ENCODE peak calls at places on chromosomes 6 and 20, in nine cellular contexts. S is spleen; A is hepatocyte; L is naive thymus-derived CD4-positive, alpha-beta T cell; Y is tibial nerve; H is PC-3; C is gastrocnemius medialis; M is fibroblast of lung; G is cardiac muscle cell. K is an unnamed sample. For H3K36me3, the result is how much of the 10 kb centered on the place peaks cover.

GRCh38 chr6:90226257-90226656 is 70.4 kb downstream of the BACH2 start:
- DNase-seq in S (no peak), A (no peak), L (no peak), Y (no peak), H (no peak), C (no peak), M (peak), G (no peak), K (no peak)

GRCh38 chr20:6956574-6956973 is 189.1 kb downstream of the BMP2 start:
- DNase-seq in S (no peak), A (no peak), L (no peak), Y (no peak), H (peak), C (no peak), M (no peak), G (no peak), K (no peak)

GRCh38 chr6:42692151-42692911 is 30.1 kb downstream of the PRPH2 start:
- DNase-seq in S (no peak), A (no peak), L (no peak), Y (no peak), H (peak), C (no peak), M (peak), G (no peak), K (no peak)

GRCh38 chr20:1033751-1034419 is 31.8 kb upstream of the RSPO4 start:
- DNase-seq in S (no peak), A (no peak), L (no peak), Y (no peak), H (no peak), C (no peak), M (no peak), G (no peak), K (no peak)

GRCh38 chr20:5031206-5031557 is 29.9 kb upstream of the SLC23A2 start:
- DNase-seq in S (no peak), A (peak), L (no peak), Y (no peak), H (no peak), C (no peak), M (no peak), G (no peak), K (no peak)

GRCh38 chr6:39440039-39440426 is 117.5 kb upstream of the KCNK16 start:
- DNase-seq in S (no peak), A (no peak), L (no peak), Y (no peak), H (no peak), C (no peak), M (no peak), G (no peak), K (no peak)

GRCh38 chr6:119303164-119303887 is 46.2 kb downstream of the MAN1A1 start:
- DNase-seq in S (no peak), A (no peak), L (no peak), Y (no peak), H (no peak), C (no peak), M (peak), G (no peak), K (no peak)

GRCh38 chr6:140537834-140538680 is 1163.6 kb upstream of the CITED2 start:
- DNase-seq in S (no peak), A (peak), L (no peak), Y (no peak), H (peak), C (no peak), M (peak), G (peak), K (no peak)

GRCh38 chr6:121868191-121868590 is 432.7 kb downstream of the GJA1 start:
- DNase-seq in S (no peak), A (no peak), L (no peak), Y (no peak), H (no peak), C (no peak), M (no peak), G (no peak), K (no peak)

GRCh38 chr6:485655-486054 is 94.1 kb downstream of the IRF4 start:
- DNase-seq in S (no peak), A (no peak), L (no peak), Y (no peak), H (no peak), C (no peak), M (no peak), G (no peak), K (no peak)

GRCh38 chr6:21985904-21986303 is 310.9 kb downstream of the PRL start:
- DNase-seq in S (no peak), A (no peak), L (no peak), Y (no peak), H (no peak), C (no peak), M (no peak), G (no peak), K (no peak)

GRCh38 chr6:112308476-112308875 is 38.7 kb upstream of the RFPL4B start:
- DNase-seq in S (no peak), A (no peak), L (no peak), Y (no peak), H (no peak), C (no peak), M (no peak), G (no peak), K (peak)

GRCh38 chr6:133568970-133569889 is 319.7 kb upstream of the TCF21 start:
- DNase-seq in S (no peak), A (peak), L (no peak), Y (no peak), H (peak), C (peak), M (peak), G (peak), K (no peak)

GRCh38 chr6:31493875-31494694 is 3.9 kb upstream of the MICB start:
- DNase-seq in S (peak), A (peak), L (peak), Y (peak), H (peak), C (peak), M (peak), G (peak), K (peak)

GRCh38 chr20:54476336-54476928 is 1.0 kb downstream of the DOK5 start:
- DNase-seq in S (no peak), A (no peak), L (no peak), Y (no peak), H (no peak), C (no peak), M (no peak), G (no peak), K (no peak)

GRCh38 chr6:87154641-87155271 is 609 bp upstream of the ZNF292 start:
- DNase-seq in S (no peak), A (peak), L (no peak), Y (no peak), H (peak), C (peak), M (peak), G (no peak), K (no peak)

GRCh38 chr6:1116149-1116548 is 195.7 kb upstream of the FOXQ1 start:
- DNase-seq in S (no peak), A (no peak), L (no peak), Y (no peak), H (no peak), C (no peak), M (no peak), G (no peak), K (no peak)

GRCh38 chr6:24704468-24704867 is 14.5 kb downstream of the C6orf62 start:
- DNase-seq in S (no peak), A (no peak), L (no peak), Y (no peak), H (no peak), C (no peak), M (no peak), G (no peak), K (no peak)

GRCh38 chr6:168676552-168677317 is 235.8 kb downstream of the SMOC2 start:
- DNase-seq in S (no peak), A (no peak), L (no peak), Y (no peak), H (no peak), C (no peak), M (no peak), G (no peak), K (no peak)

GRCh38 chr6:116316772-116317467 is 37.2 kb upstream of the TSPYL1 start:
- DNase-seq in S (no peak), A (no peak), L (no peak), Y (no peak), H (no peak), C (no peak), M (no peak), G (no peak), K (peak)

GRCh38 chr20:57009355-57009754 is 257.1 kb downstream of the BMP7 start:
- DNase-seq in S (no peak), A (no peak), L (no peak), Y (no peak), H (no peak), C (no peak), M (no peak), G (no peak), K (no peak)

GRCh38 chr6:54198134-54198533 is 86.9 kb downstream of the MLIP start:
- DNase-seq in S (no peak), A (peak), L (no peak), Y (no peak), H (no peak), C (no peak), M (no peak), G (no peak), K (no peak)

GRCh38 chr20:9059931-9060330 is 9.0 kb upstream of the PLCB4 start:
- DNase-seq in S (no peak), A (no peak), L (no peak), Y (no peak), H (peak), C (no peak), M (peak), G (no peak), K (no peak)

GRCh38 chr6:96760153-96760687 is 77.1 kb downstream of the GPR63 start:
- DNase-seq in S (no peak), A (no peak), L (no peak), Y (no peak), H (no peak), C (no peak), M (no peak), G (no peak), K (no peak)

GRCh38 chr6:170317718-170318117 is 11.2 kb downstream of the FAM120B start:
- DNase-seq in S (no peak), A (no peak), L (no peak), Y (no peak), H (no peak), C (no peak), M (no peak), G (no peak), K (no peak)

GRCh38 chr6:164252952-164253351 is 838.4 kb downstream of the QKI start:
- DNase-seq in S (no peak), A (peak), L (no peak), Y (no peak), H (no peak), C (no peak), M (no peak), G (peak), K (no peak)

GRCh38 chr20:61587036-61587435 is 335.0 kb downstream of the CDH4 start:
- DNase-seq in S (no peak), A (no peak), L (no peak), Y (no peak), H (no peak), C (no peak), M (no peak), G (no peak), K (no peak)

GRCh38 chr6:111175135-111175534 is 87.8 kb downstream of the SLC16A10 start:
- DNase-seq in S (no peak), A (no peak), L (no peak), Y (no peak), H (no peak), C (no peak), M (peak), G (no peak), K (no peak)

GRCh38 chr6:139520321-139520768 is 145.9 kb upstream of the CITED2 start:
- DNase-seq in S (no peak), A (no peak), L (no peak), Y (no peak), H (peak), C (no peak), M (no peak), G (no peak), K (no peak)

GRCh38 chr6:16473184-16473907 is 235.0 kb downstream of the GMPR start:
- DNase-seq in S (no peak), A (no peak), L (no peak), Y (no peak), H (no peak), C (no peak), M (no peak), G (no peak), K (no peak)

GRCh38 chr20:36658300-36658699 is 12.3 kb upstream of the SLA2 start:
- DNase-seq in S (no peak), A (no peak), L (peak), Y (no peak), H (no peak), C (no peak), M (no peak), G (no peak), K (no peak)

GRCh38 chr6:80003841-80004198 is 629 bp upstream of the TTK start:
- DNase-seq in S (peak), A (no peak), L (no peak), Y (peak), H (no peak), C (no peak), M (peak), G (no peak), K (no peak)

GRCh38 chr6:138682722-138683521 is 90.6 kb upstream of the CCDC28A start:
- DNase-seq in S (no peak), A (no peak), L (no peak), Y (no peak), H (peak), C (no peak), M (peak), G (no peak), K (no peak)

GRCh38 chr6:169269180-169270076 is 15.8 kb upstream of the THBS2 start:
- DNase-seq in S (no peak), A (no peak), L (no peak), Y (peak), H (peak), C (peak), M (peak), G (no peak), K (peak)

GRCh38 chr6:21928715-21929298 is 335.3 kb downstream of the SOX4 start:
- DNase-seq in S (no peak), A (no peak), L (no peak), Y (no peak), H (no peak), C (no peak), M (no peak), G (no peak), K (no peak)

GRCh38 chr6:50720623-50721022 is 7.3 kb downstream of the TFAP2D start:
- DNase-seq in S (no peak), A (peak), L (no peak), Y (no peak), H (peak), C (no peak), M (no peak), G (peak), K (no peak)

GRCh38 chr6:22727709-22728108 is 158.3 kb downstream of the HDGFL1 start:
- DNase-seq in S (no peak), A (no peak), L (no peak), Y (no peak), H (no peak), C (no peak), M (peak), G (no peak), K (no peak)

GRCh38 chr6:111410371-111410770 is 72.6 kb downstream of the REV3L start:
- DNase-seq in S (no peak), A (no peak), L (no peak), Y (no peak), H (no peak), C (no peak), M (no peak), G (no peak), K (no peak)

GRCh38 chr6:2061880-2062279 is 183.5 kb downstream of the GMDS start:
- DNase-seq in S (no peak), A (no peak), L (no peak), Y (no peak), H (peak), C (no peak), M (peak), G (no peak), K (no peak)

GRCh38 chr6:146315321-146316254 is 228.0 kb upstream of the RAB32 start:
- DNase-seq in S (no peak), A (no peak), L (no peak), Y (no peak), H (no peak), C (no peak), M (peak), G (no peak), K (no peak)
- H3K36me3 ChIP-seq in S (under half), A (under half), L (under half), Y (under half), H (under half), C (under half), M (under half), G (under half), K (under half)

DNA sequence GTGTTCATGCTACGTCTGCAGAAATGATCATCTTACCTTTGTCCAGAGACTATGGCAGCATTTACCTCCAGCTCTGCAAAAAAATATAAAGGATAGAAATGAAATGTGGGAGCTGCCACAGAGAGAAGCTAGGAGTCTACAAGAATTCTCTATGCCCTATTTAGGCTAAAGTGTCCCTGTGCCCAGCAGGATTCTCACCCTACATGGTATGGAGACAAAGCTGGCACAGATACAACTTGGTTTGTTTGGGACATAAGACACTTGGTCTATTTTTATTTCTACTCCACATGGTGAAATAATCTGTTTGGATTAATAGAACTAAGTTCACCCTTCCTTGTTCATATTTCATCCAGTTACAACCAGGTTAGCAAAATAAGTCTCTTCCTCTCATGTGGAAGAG is 28.4 kb downstream of the TP53INP2 start:
- DNase-seq in S (no peak), A (no peak), L (no peak), Y (no peak), H (no peak), C (no peak), M (no peak), G (no peak), K (no peak)
- H3K27ac ChIP-seq in S (no peak), A (no peak), L (no peak), Y (no peak), H (no peak), C (peak), M (no peak), G (no peak), K (no peak)

DNA sequence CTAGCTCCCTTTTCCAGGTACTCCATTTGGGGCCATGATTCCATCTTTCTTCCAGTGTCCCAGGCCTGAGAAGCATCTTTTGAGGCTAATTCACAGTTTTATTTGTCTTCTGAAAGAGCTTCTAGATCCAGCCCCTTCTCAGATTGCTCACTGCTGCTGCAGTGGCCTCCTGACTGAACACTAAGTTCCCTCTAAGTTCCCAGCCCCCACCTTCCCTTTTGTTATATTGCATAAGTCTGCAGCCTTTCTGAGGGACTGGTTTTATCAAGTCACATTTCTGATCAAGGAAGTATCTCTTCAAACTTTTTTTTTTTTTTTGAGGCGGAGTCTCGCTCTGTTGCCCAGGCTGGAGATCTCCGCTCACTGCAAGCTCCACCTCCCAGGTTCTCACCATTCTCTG is 10.7 kb downstream of the MAPRE1 start:
- DNase-seq in S (no peak), A (peak), L (no peak), Y (no peak), H (no peak), C (peak), M (peak), G (no peak), K (no peak)
- H3K36me3 ChIP-seq in S (half or more), A (under half), L (under half), Y (under half), H (half or more), C (under half), M (under half), G (under half), K (under half)

DNA sequence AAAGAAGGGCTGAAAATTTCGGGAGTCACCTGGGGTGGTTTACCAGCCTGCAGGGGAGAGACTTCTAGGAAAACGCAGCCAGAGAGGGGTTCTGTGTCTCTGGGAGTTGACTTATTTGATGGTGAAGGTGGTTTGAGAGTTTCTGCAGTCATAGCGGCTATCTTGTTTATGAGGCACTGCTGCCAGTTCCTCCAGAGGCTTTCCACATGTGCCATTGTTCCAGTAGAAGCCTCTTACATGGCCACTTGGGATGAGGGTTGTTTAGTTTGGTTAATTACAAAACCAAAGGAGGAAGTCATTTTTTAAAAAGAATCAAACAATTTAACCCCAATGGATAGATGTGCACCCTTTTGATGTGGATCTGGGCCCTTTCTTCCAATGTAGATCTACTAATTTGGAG is 97.8 kb downstream of the TCP11 start:
- DNase-seq in S (no peak), A (no peak), L (no peak), Y (no peak), H (no peak), C (no peak), M (no peak), G (no peak), K (no peak)
- H3K27ac ChIP-seq in S (peak), A (peak), L (no peak), Y (peak), H (no peak), C (peak), M (no peak), G (no peak), K (peak)

GRCh38 chr6:6643398-6643797 is 54.9 kb downstream of the LY86 start:
- DNase-seq in S (no peak), A (no peak), L (no peak), Y (no peak), H (no peak), C (no peak), M (no peak), G (no peak), K (no peak)
- H3K36me3 ChIP-seq in S (under half), A (under half), L (under half), Y (under half), H (under half), C (under half), M (under half), G (under half), K (under half)

DNA sequence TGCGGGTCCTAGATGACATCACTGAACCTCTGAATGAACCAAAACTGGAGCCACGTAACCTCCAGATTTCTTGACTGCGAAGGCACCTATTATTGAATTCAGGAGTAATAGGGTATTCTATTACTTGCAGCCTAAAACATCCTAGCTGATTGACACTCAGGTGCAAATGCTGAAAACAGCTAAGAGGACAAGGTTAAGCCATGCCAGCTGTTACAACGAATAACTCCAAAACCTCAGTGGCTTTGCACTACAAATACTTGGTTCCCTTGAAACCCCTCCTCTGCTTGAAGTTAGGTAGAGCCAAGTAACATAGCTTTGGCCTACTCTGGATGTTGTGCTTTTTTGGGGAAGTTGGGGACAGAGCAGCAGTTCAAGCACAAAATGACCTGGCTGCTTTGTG is 21.0 kb upstream of the CCN5 start:
- DNase-seq in S (no peak), A (no peak), L (no peak), Y (no peak), H (no peak), C (no peak), M (no peak), G (no peak), K (no peak)
- H3K27ac ChIP-seq in S (no peak), A (no peak), L (no peak), Y (peak), H (no peak), C (peak), M (peak), G (no peak), K (peak)

GRCh38 chr6:72212686-72213085 is 326.3 kb downstream of the RIMS1 start:
- DNase-seq in S (no peak), A (no peak), L (no peak), Y (no peak), H (no peak), C (no peak), M (no peak), G (no peak), K (no peak)
- H3K36me3 ChIP-seq in S (under half), A (under half), L (under half), Y (under half), H (under half), C (under half), M (under half), G (under half), K (under half)

GRCh38 chr20:33532753-33533459 is 43.0 kb downstream of the CBFA2T2 start:
- DNase-seq in S (no peak), A (peak), L (no peak), Y (no peak), H (no peak), C (no peak), M (peak), G (no peak), K (no peak)
- H3K27ac ChIP-seq in S (no peak), A (peak), L (no peak), Y (no peak), H (no peak), C (no peak), M (no peak), G (peak), K (peak)